ENCODE peak calls at places on chromosome 21, in eight cellular contexts. L, N, Z, Q, X, A, F and W are unnamed samples.

GRCh38 chr21:29640233-29640554 is 299.6 kb downstream of the GRIK1 start:
- DNase-seq in L (no peak), N (no peak), Z (no peak), Q (no peak), X (no peak), A (no peak), F (no peak), W (no peak)

GRCh38 chr21:33968082-33968997 is 52.7 kb upstream of the ATP5PO start:
- DNase-seq in L (no peak), N (no peak), Z (peak; percentile 73), Q (no peak), X (peak; percentile 64), A (no peak), F (no peak), W (no peak)

GRCh38 chr21:37665230-37666024 is 250.8 kb downstream of the KCNJ6 start:
- DNase-seq in L (no peak), N (no peak), Z (no peak), Q (no peak), X (no peak), A (no peak), F (no peak), W (no peak)

GRCh38 chr21:42515708-42516502 is 2.3 kb downstream of the SLC37A1 start:
- DNase-seq in L (no peak), N (peak; percentile 80), Z (no peak), Q (no peak), X (no peak), A (peak; percentile 72), F (no peak), W (no peak)

GRCh38 chr21:45802425-45802824 is 158.9 kb downstream of the PCBP3 start:
- DNase-seq in L (no peak), N (no peak), Z (no peak), Q (no peak), X (no peak), A (no peak), F (no peak), W (no peak)

GRCh38 chr21:25735895-25736597 is 1.3 kb downstream of the GABPA start:
- DNase-seq in L (peak; percentile 58), N (no peak), Z (peak; percentile 20), Q (no peak), X (peak; percentile 19), A (no peak), F (no peak), W (no peak)

GRCh38 chr21:16473965-16474364 is 744.2 kb downstream of the USP25 start:
- DNase-seq in L (peak; percentile 56), N (no peak), Z (no peak), Q (no peak), X (peak; percentile 61), A (no peak), F (no peak), W (no peak)

GRCh38 chr21:18940791-18941190 is 537.2 kb upstream of the TMPRSS15 start:
- DNase-seq in L (no peak), N (no peak), Z (no peak), Q (no peak), X (no peak), A (no peak), F (no peak), W (no peak)

GRCh38 chr21:38984982-38985422 is 179.3 kb downstream of the ETS2 start:
- DNase-seq in L (no peak), N (no peak), Z (peak; percentile 88), Q (no peak), X (no peak), A (no peak), F (no peak), W (no peak)

GRCh38 chr21:25428537-25428936 is 178.7 kb downstream of the MRPL39 start:
- DNase-seq in L (no peak), N (no peak), Z (peak; percentile 11), Q (no peak), X (no peak), A (no peak), F (no peak), W (no peak)

GRCh38 chr21:44949161-44950015 is 9.6 kb downstream of the SLX9 start:
- DNase-seq in L (peak; percentile 53), N (peak; percentile 75), Z (peak; percentile 57), Q (peak; percentile 96), X (peak; percentile 60), A (peak; percentile 85), F (peak; percentile 76), W (peak; percentile 15)

GRCh38 chr21:44496196-44496899 is 41.0 kb downstream of the LRRC3 start:
- DNase-seq in L (no peak), N (peak; percentile 81), Z (no peak), Q (peak; percentile 62), X (no peak), A (no peak), F (no peak), W (no peak)

GRCh38 chr21:45542242-45542666 is at the start of gene SLC19A1:
- DNase-seq in L (no peak), N (peak; percentile 80), Z (peak; percentile 47), Q (peak; percentile 90), X (no peak), A (no peak), F (peak; percentile 86), W (peak; percentile 12)

GRCh38 chr21:28118570-28118969 is 874.1 kb downstream of the LTN1 start:
- DNase-seq in L (no peak), N (no peak), Z (no peak), Q (no peak), X (no peak), A (no peak), F (no peak), W (no peak)

GRCh38 chr21:43734131-43734634 is 15.3 kb downstream of the PDXK start:
- DNase-seq in L (no peak), N (no peak), Z (no peak), Q (peak; percentile 77), X (no peak), A (no peak), F (no peak), W (no peak)

GRCh38 chr21:35575280-35575915 is 484.9 kb downstream of the SETD4 start:
- DNase-seq in L (no peak), N (no peak), Z (peak; percentile 82), Q (no peak), X (peak; percentile 88), A (no peak), F (no peak), W (no peak)

GRCh38 chr21:34884346-34884929 is 164.7 kb downstream of the RUNX1 start:
- DNase-seq in L (peak; percentile 9), N (peak; percentile 33), Z (no peak), Q (no peak), X (no peak), A (no peak), F (no peak), W (no peak)

GRCh38 chr21:36551326-36551725 is 71.4 kb upstream of the CLDN14 start:
- DNase-seq in L (no peak), N (no peak), Z (no peak), Q (no peak), X (no peak), A (no peak), F (no peak), W (no peak)

GRCh38 chr21:37793660-37794059 is 122.6 kb downstream of the KCNJ6 start:
- DNase-seq in L (no peak), N (no peak), Z (peak; percentile 63), Q (no peak), X (no peak), A (no peak), F (no peak), W (no peak)

GRCh38 chr21:32572574-32573420 is 12.5 kb downstream of the TCP10L start:
- DNase-seq in L (no peak), N (no peak), Z (no peak), Q (no peak), X (no peak), A (peak; percentile 43), F (no peak), W (peak; percentile 51)

GRCh38 chr21:26171310-26172100 is 935 bp upstream of the APP start:
- DNase-seq in L (no peak), N (no peak), Z (no peak), Q (no peak), X (no peak), A (no peak), F (no peak), W (no peak)

GRCh38 chr21:31576428-31576827 is 83.1 kb upstream of the SOD1 start:
- DNase-seq in L (no peak), N (no peak), Z (no peak), Q (no peak), X (no peak), A (no peak), F (no peak), W (no peak)

GRCh38 chr21:37469441-37469840 is 102.9 kb downstream of the DYRK1A start:
- DNase-seq in L (no peak), N (no peak), Z (no peak), Q (no peak), X (no peak), A (no peak), F (no peak), W (no peak)

GRCh38 chr21:42545317-42545716 is 31.7 kb downstream of the SLC37A1 start:
- DNase-seq in L (no peak), N (no peak), Z (no peak), Q (no peak), X (no peak), A (no peak), F (no peak), W (no peak)

GRCh38 chr21:34996304-34997081 is 52.6 kb downstream of the RUNX1 start:
- DNase-seq in L (no peak), N (no peak), Z (peak; percentile 69), Q (no peak), X (no peak), A (no peak), F (no peak), W (no peak)

GRCh38 chr21:42038826-42039425 is 28.8 kb upstream of the ZBTB21 start:
- DNase-seq in L (no peak), N (no peak), Z (peak; percentile 42), Q (no peak), X (no peak), A (no peak), F (no peak), W (no peak)

GRCh38 chr21:42818328-42818749 is 61.0 kb downstream of the WDR4 start:
- DNase-seq in L (peak; percentile 31), N (peak; percentile 12), Z (peak; percentile 18), Q (no peak), X (peak; percentile 41), A (peak; percentile 70), F (peak; percentile 63), W (no peak)

GRCh38 chr21:25002676-25003075 is 604.6 kb downstream of the MRPL39 start:
- DNase-seq in L (no peak), N (no peak), Z (no peak), Q (no peak), X (no peak), A (no peak), F (no peak), W (no peak)

GRCh38 chr21:41411449-41412089 is 14.5 kb upstream of the MX1 start:
- DNase-seq in L (no peak), N (peak; percentile 48), Z (no peak), Q (no peak), X (no peak), A (no peak), F (no peak), W (no peak)

GRCh38 chr21:33334824-33335223 is 10.1 kb downstream of the IFNAR1 start:
- DNase-seq in L (no peak), N (no peak), Z (no peak), Q (no peak), X (no peak), A (no peak), F (no peak), W (no peak)